ENCODE peak calls at places on chromosomes 3 and 15, in ten cellular contexts. One of them, this sample, is unnamed.

GRCh38 chr3:44845528-44846520 is 15.9 kb upstream of the TMEM42 start:
- DNase-seq in left cardiac atrium: peak; percentile 40
- DNase-seq in ovary: peak; percentile 15
- DNase-seq in KBM-7: no peak
- DNase-seq in RPMI7951: no peak
- DNase-seq in fibroblast of lung: no peak
- DNase-seq in activated naive CD4-positive, alpha-beta T cell treated with Interleukin-2 at 50 U/mL for 16 hours: no peak
- DNase-seq in NT2/D1: no peak
- DNase-seq in left ventricle myocardium superior: peak; percentile 63
- DNase-seq in stimulated activated CD8-positive, alpha-beta memory T cell treated with anti-CD3 and anti-CD28 coated beads, Interleukin-4, amount 100 ng/mL, for 1 hour: no peak
- DNase-seq in this sample: peak; percentile 57

GRCh38 chr3:172709776-172710708 is 825 bp downstream of the NCEH1 start:
- DNase-seq in left cardiac atrium: peak; percentile 35
- DNase-seq in ovary: peak; percentile 19
- DNase-seq in KBM-7: peak; percentile 41
- DNase-seq in RPMI7951: peak; percentile 59
- DNase-seq in fibroblast of lung: peak; percentile 46
- DNase-seq in activated naive CD4-positive, alpha-beta T cell treated with Interleukin-2 at 50 U/mL for 16 hours: peak; percentile 3
- DNase-seq in NT2/D1: peak; percentile 15
- DNase-seq in left ventricle myocardium superior: peak; percentile 63
- DNase-seq in stimulated activated CD8-positive, alpha-beta memory T cell treated with anti-CD3 and anti-CD28 coated beads, Interleukin-4, amount 100 ng/mL, for 1 hour: no peak
- DNase-seq in this sample: peak; percentile 55

GRCh38 chr3:41522620-41523019 is 323.3 kb downstream of the CTNNB1 start:
- DNase-seq in left cardiac atrium: no peak
- DNase-seq in ovary: no peak
- DNase-seq in KBM-7: no peak
- DNase-seq in RPMI7951: peak; percentile 3
- DNase-seq in fibroblast of lung: no peak
- DNase-seq in activated naive CD4-positive, alpha-beta T cell treated with Interleukin-2 at 50 U/mL for 16 hours: no peak
- DNase-seq in NT2/D1: no peak
- DNase-seq in left ventricle myocardium superior: no peak
- DNase-seq in stimulated activated CD8-positive, alpha-beta memory T cell treated with anti-CD3 and anti-CD28 coated beads, Interleukin-4, amount 100 ng/mL, for 1 hour: no peak
- DNase-seq in this sample: no peak

GRCh38 chr3:123388050-123388449 is 60.8 kb downstream of the ADCY5 start:
- DNase-seq in left cardiac atrium: no peak
- DNase-seq in ovary: no peak
- DNase-seq in KBM-7: no peak
- DNase-seq in RPMI7951: no peak
- DNase-seq in fibroblast of lung: no peak
- DNase-seq in activated naive CD4-positive, alpha-beta T cell treated with Interleukin-2 at 50 U/mL for 16 hours: no peak
- DNase-seq in NT2/D1: no peak
- DNase-seq in left ventricle myocardium superior: no peak
- DNase-seq in stimulated activated CD8-positive, alpha-beta memory T cell treated with anti-CD3 and anti-CD28 coated beads, Interleukin-4, amount 100 ng/mL, for 1 hour: no peak
- DNase-seq in this sample: no peak

GRCh38 chr3:122030381-122031122 is 8.5 kb upstream of the ILDR1 start:
- DNase-seq in left cardiac atrium: no peak
- DNase-seq in ovary: no peak
- DNase-seq in KBM-7: peak; percentile 35
- DNase-seq in RPMI7951: peak; percentile 55
- DNase-seq in fibroblast of lung: no peak
- DNase-seq in activated naive CD4-positive, alpha-beta T cell treated with Interleukin-2 at 50 U/mL for 16 hours: no peak
- DNase-seq in NT2/D1: peak; percentile 11
- DNase-seq in left ventricle myocardium superior: no peak
- DNase-seq in stimulated activated CD8-positive, alpha-beta memory T cell treated with anti-CD3 and anti-CD28 coated beads, Interleukin-4, amount 100 ng/mL, for 1 hour: no peak
- DNase-seq in this sample: no peak

GRCh38 chr3:40152482-40153133 is 156.9 kb upstream of the EIF1B start:
- DNase-seq in left cardiac atrium: no peak
- DNase-seq in ovary: no peak
- DNase-seq in KBM-7: no peak
- DNase-seq in RPMI7951: no peak
- DNase-seq in fibroblast of lung: no peak
- DNase-seq in activated naive CD4-positive, alpha-beta T cell treated with Interleukin-2 at 50 U/mL for 16 hours: no peak
- DNase-seq in NT2/D1: no peak
- DNase-seq in left ventricle myocardium superior: no peak
- DNase-seq in stimulated activated CD8-positive, alpha-beta memory T cell treated with anti-CD3 and anti-CD28 coated beads, Interleukin-4, amount 100 ng/mL, for 1 hour: no peak
- DNase-seq in this sample: no peak

GRCh38 chr3:11606865-11607440 is 36.8 kb downstream of the VGLL4 start:
- DNase-seq in left cardiac atrium: no peak
- DNase-seq in ovary: no peak
- DNase-seq in KBM-7: no peak
- DNase-seq in RPMI7951: no peak
- DNase-seq in fibroblast of lung: no peak
- DNase-seq in activated naive CD4-positive, alpha-beta T cell treated with Interleukin-2 at 50 U/mL for 16 hours: no peak
- DNase-seq in NT2/D1: no peak
- DNase-seq in left ventricle myocardium superior: no peak
- DNase-seq in stimulated activated CD8-positive, alpha-beta memory T cell treated with anti-CD3 and anti-CD28 coated beads, Interleukin-4, amount 100 ng/mL, for 1 hour: no peak
- DNase-seq in this sample: no peak

GRCh38 chr15:89825264-89825940 is 10.8 kb upstream of the ANPEP start:
- DNase-seq in left cardiac atrium: no peak
- DNase-seq in ovary: no peak
- DNase-seq in KBM-7: peak; percentile 52
- DNase-seq in RPMI7951: peak; percentile 29
- DNase-seq in fibroblast of lung: no peak
- DNase-seq in activated naive CD4-positive, alpha-beta T cell treated with Interleukin-2 at 50 U/mL for 16 hours: no peak
- DNase-seq in NT2/D1: no peak
- DNase-seq in left ventricle myocardium superior: no peak
- DNase-seq in stimulated activated CD8-positive, alpha-beta memory T cell treated with anti-CD3 and anti-CD28 coated beads, Interleukin-4, amount 100 ng/mL, for 1 hour: no peak
- DNase-seq in this sample: no peak

GRCh38 chr15:80183291-80183690 is 30.5 kb downstream of the FAH start:
- DNase-seq in left cardiac atrium: no peak
- DNase-seq in ovary: no peak
- DNase-seq in KBM-7: no peak
- DNase-seq in RPMI7951: no peak
- DNase-seq in fibroblast of lung: no peak
- DNase-seq in activated naive CD4-positive, alpha-beta T cell treated with Interleukin-2 at 50 U/mL for 16 hours: no peak
- DNase-seq in NT2/D1: no peak
- DNase-seq in left ventricle myocardium superior: no peak
- DNase-seq in stimulated activated CD8-positive, alpha-beta memory T cell treated with anti-CD3 and anti-CD28 coated beads, Interleukin-4, amount 100 ng/mL, for 1 hour: no peak
- DNase-seq in this sample: no peak

GRCh38 chr3:156044634-156044975 is 75.8 kb upstream of the KCNAB1 start:
- DNase-seq in left cardiac atrium: no peak
- DNase-seq in ovary: no peak
- DNase-seq in KBM-7: no peak
- DNase-seq in RPMI7951: no peak
- DNase-seq in fibroblast of lung: no peak
- DNase-seq in activated naive CD4-positive, alpha-beta T cell treated with Interleukin-2 at 50 U/mL for 16 hours: no peak
- DNase-seq in NT2/D1: no peak
- DNase-seq in left ventricle myocardium superior: no peak
- DNase-seq in stimulated activated CD8-positive, alpha-beta memory T cell treated with anti-CD3 and anti-CD28 coated beads, Interleukin-4, amount 100 ng/mL, for 1 hour: no peak
- DNase-seq in this sample: no peak

GRCh38 chr15:41919201-41919820 is 25.5 kb upstream of the SPTBN5 start:
- DNase-seq in left cardiac atrium: no peak
- DNase-seq in ovary: no peak
- DNase-seq in KBM-7: no peak
- DNase-seq in RPMI7951: no peak
- DNase-seq in fibroblast of lung: peak; percentile 20
- DNase-seq in activated naive CD4-positive, alpha-beta T cell treated with Interleukin-2 at 50 U/mL for 16 hours: no peak
- DNase-seq in NT2/D1: no peak
- DNase-seq in left ventricle myocardium superior: peak; percentile 53
- DNase-seq in stimulated activated CD8-positive, alpha-beta memory T cell treated with anti-CD3 and anti-CD28 coated beads, Interleukin-4, amount 100 ng/mL, for 1 hour: no peak
- DNase-seq in this sample: no peak